ENCODE peak calls at places on chromosomes 16 and 17, in six cellular contexts. O, P, R, U, K and W are unnamed samples.

GRCh38 chr17:65243838-65244237 is 106.7 kb downstream of the RGS9 start:
- DNase-seq in O (no peak), P (peak; percentile 26), R (no peak), U (peak; percentile 49), K (peak; percentile 70), W (no peak)

GRCh38 chr16:86772671-86773338 is 194.5 kb downstream of the FOXL1 start:
- DNase-seq in O (no peak), P (peak; percentile 11), R (no peak), U (no peak), K (no peak), W (no peak)

GRCh38 chr16:80803341-80804060 is 897 bp downstream of the CDYL2 start:
- DNase-seq in O (no peak), P (peak; percentile 25), R (peak; percentile 43), U (no peak), K (no peak), W (peak; percentile 12)

GRCh38 chr17:8649157-8650118 is 18.9 kb upstream of the MYH10 start:
- DNase-seq in O (no peak), P (peak; percentile 98), R (no peak), U (no peak), K (peak; percentile 96), W (no peak)

GRCh38 chr16:67555795-67556212 is 6.5 kb upstream of the CTCF start:
- DNase-seq in O (no peak), P (peak; percentile 41), R (no peak), U (peak; percentile 22), K (no peak), W (peak; percentile 86)

GRCh38 chr17:79066963-79067362 is 7.7 kb upstream of the ENGASE start:
- DNase-seq in O (no peak), P (no peak), R (no peak), U (no peak), K (no peak), W (no peak)

GRCh38 chr16:24504467-24505345 is 34.7 kb upstream of the RBBP6 start:
- DNase-seq in O (peak; percentile 67), P (peak; percentile 76), R (peak; percentile 68), U (peak; percentile 62), K (peak; percentile 72), W (peak; percentile 58)

GRCh38 chr16:82605863-82606620 is 20.7 kb upstream of the CDH13 start:
- DNase-seq in O (no peak), P (no peak), R (no peak), U (no peak), K (no peak), W (no peak)

GRCh38 chr16:56866955-56867830 is 2.2 kb downstream of the SLC12A3 start:
- DNase-seq in O (peak; percentile 70), P (peak; percentile 80), R (peak; percentile 61), U (peak; percentile 47), K (peak; percentile 70), W (peak; percentile 77)

GRCh38 chr16:64926476-64926875 is 195.4 kb downstream of the CDH11 start:
- DNase-seq in O (no peak), P (no peak), R (no peak), U (no peak), K (no peak), W (no peak)

GRCh38 chr16:68893710-68894705 is 50.7 kb downstream of the TANGO6 start:
- DNase-seq in O (peak; percentile 35), P (peak; percentile 58), R (no peak), U (peak; percentile 45), K (no peak), W (peak; percentile 5)

GRCh38 chr17:64628641-64629040 is 33.5 kb downstream of the SMURF2 start:
- DNase-seq in O (no peak), P (no peak), R (no peak), U (no peak), K (no peak), W (no peak)

GRCh38 chr17:20033410-20033809 is 24.3 kb downstream of the SPECC1 start:
- DNase-seq in O (no peak), P (no peak), R (no peak), U (no peak), K (no peak), W (no peak)

GRCh38 chr16:842061-842476 is 41.5 kb upstream of the GNG13 start:
- DNase-seq in O (no peak), P (no peak), R (no peak), U (no peak), K (no peak), W (no peak)

GRCh38 chr16:22861585-22861984 is 47.6 kb downstream of the HS3ST2 start:
- DNase-seq in O (no peak), P (no peak), R (no peak), U (no peak), K (no peak), W (no peak)

GRCh38 chr16:85057948-85058347 is 30.4 kb downstream of the KIAA0513 start:
- DNase-seq in O (no peak), P (no peak), R (no peak), U (no peak), K (no peak), W (no peak)

GRCh38 chr16:72967941-72968340 is 80.0 kb downstream of the ZFHX3 start:
- DNase-seq in O (no peak), P (no peak), R (no peak), U (no peak), K (no peak), W (no peak)
- H3K9me3 ChIP-seq in O (no peaks in the 10 kb centered on the region), P (no peaks in the 10 kb centered on the region), R (no peaks in the 10 kb centered on the region), U (no peaks in the 10 kb centered on the region), K (no peaks in the 10 kb centered on the region), W (no peaks in the 10 kb centered on the region)

DNA sequence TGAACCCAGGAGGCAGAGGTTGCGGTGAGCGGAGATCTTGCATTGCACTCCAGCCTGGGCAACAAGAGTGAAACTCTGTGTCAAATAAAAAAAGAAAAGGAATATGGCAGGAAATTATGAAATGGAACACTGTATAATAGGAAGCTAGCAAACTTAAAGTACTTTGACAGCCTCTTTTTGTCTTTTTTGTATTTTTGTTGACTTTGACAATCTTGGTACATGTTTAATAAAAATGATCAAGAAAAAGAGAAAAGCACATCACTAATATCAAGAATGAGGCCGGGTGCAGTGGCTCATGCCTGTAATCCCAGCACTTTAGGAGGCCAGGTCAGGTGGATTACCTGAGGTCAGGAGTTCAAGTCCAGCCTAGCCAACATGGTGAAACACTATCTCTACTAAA is 5.5 kb downstream of the ATF7IP2 start:
- DNase-seq in O (no peak), P (no peak), R (no peak), U (no peak), K (no peak), W (no peak)
- H3K9me3 ChIP-seq in O (no peaks in the 10 kb centered on the region), P (no peaks in the 10 kb centered on the region), R (no peaks in the 10 kb centered on the region), U (no peaks in the 10 kb centered on the region), K (no peaks in the 10 kb centered on the region), W (peaks cover 2% of the 10 kb centered on the region)

DNA sequence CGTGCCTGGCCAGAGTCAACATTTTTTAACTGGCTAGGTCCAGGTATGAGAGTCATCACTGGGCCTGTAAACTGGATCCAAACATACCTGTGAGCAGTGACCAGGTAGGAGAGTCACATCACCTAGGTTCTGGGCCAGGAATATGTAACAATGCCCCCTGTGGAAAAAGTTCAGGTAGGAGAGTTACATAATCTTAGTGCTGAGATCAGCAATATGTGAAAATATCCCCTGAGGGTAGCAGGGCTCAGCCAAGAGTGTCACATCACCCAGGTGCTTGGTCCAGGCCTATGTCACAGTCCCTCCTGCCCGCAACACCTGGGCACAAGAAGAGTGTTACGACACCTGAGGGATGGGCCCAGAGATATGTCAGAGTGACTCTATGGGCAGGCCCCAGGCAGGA is 2104.7 kb downstream of the TP53TG3F start:
- DNase-seq in O (no peak), P (no peak), R (no peak), U (no peak), K (no peak), W (no peak)
- H3K9me3 ChIP-seq in O (peaks cover 99% of the 10 kb centered on the region), P (no peaks in the 10 kb centered on the region), R (no peaks in the 10 kb centered on the region), U (peaks cover 11% of the 10 kb centered on the region), K (no peaks in the 10 kb centered on the region), W (peaks cover 2% of the 10 kb centered on the region)

DNA sequence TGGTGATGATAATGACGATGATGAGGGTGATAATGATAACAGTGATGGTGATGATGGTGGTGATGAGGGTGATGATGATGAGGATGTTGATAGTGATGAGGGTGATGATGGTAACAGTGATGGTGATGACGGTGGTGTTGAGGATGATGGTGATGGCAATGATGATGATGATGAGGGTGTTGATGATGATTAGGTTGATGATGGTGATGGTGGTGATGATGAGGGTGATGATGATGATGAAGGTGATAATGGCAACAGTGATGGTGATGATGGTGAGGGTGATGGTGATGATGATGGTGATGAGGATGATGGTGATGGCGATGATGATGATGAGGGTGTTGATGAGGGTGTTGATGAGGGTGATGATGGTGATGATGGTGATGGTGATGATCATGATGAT is 93.8 kb upstream of the ZNF469 start:
- DNase-seq in O (no peak), P (no peak), R (no peak), U (no peak), K (no peak), W (no peak)
- H3K9me3 ChIP-seq in O (peaks cover 37% of the 10 kb centered on the region), P (no peaks in the 10 kb centered on the region), R (no peaks in the 10 kb centered on the region), U (peaks cover 10% of the 10 kb centered on the region), K (peaks cover 11% of the 10 kb centered on the region), W (peaks cover 8% of the 10 kb centered on the region)